ENCODE peak calls at places on chromosomes 2 and 18, in six cellular contexts. One of them, this sample, is unnamed.

GRCh38 chr18:56532176-56532840 is 106.1 kb downstream of the TXNL1 start:
- DNase-seq in foreskin fibroblast: no peak
- DNase-seq in RWPE1: no peak
- DNase-seq in HFFc6: peak; percentile 13
- DNase-seq in cardiac fibroblast: peak; percentile 51
- DNase-seq in fibroblast of the aortic adventitia: peak; percentile 30
- DNase-seq in this sample: no peak

GRCh38 chr2:139201516-139201915 is 421.3 kb upstream of the NXPH2 start:
- DNase-seq in cardiac fibroblast: no peak
- DNase-seq in HFFc6: no peak
- DNase-seq in fibroblast of the aortic adventitia: no peak
- DNase-seq in RWPE1: no peak
- DNase-seq in foreskin fibroblast: no peak
- DNase-seq in this sample: no peak

GRCh38 chr2:68767031-68767961 is 32.7 kb downstream of the ARHGAP25 start:
- DNase-seq in cardiac fibroblast: no peak
- DNase-seq in RWPE1: no peak
- DNase-seq in fibroblast of the aortic adventitia: no peak
- DNase-seq in HFFc6: no peak
- DNase-seq in foreskin fibroblast: no peak
- DNase-seq in this sample: no peak

GRCh38 chr2:46643951-46644350 is 164.6 kb downstream of the TMEM247 start:
- DNase-seq in foreskin fibroblast: no peak
- DNase-seq in fibroblast of the aortic adventitia: no peak
- DNase-seq in RWPE1: peak; percentile 57
- DNase-seq in HFFc6: no peak
- DNase-seq in cardiac fibroblast: no peak
- DNase-seq in this sample: no peak

GRCh38 chr18:2979027-2979570 is 33.8 kb downstream of the LPIN2 start:
- DNase-seq in HFFc6: peak; percentile 73
- DNase-seq in fibroblast of the aortic adventitia: peak; percentile 82
- DNase-seq in cardiac fibroblast: peak; percentile 92
- DNase-seq in RWPE1: no peak
- DNase-seq in foreskin fibroblast: peak; percentile 90
- DNase-seq in this sample: no peak

GRCh38 chr18:14979875-14980274 is 231.9 kb downstream of the ANKRD30B start:
- DNase-seq in foreskin fibroblast: no peak
- DNase-seq in cardiac fibroblast: no peak
- DNase-seq in RWPE1: no peak
- DNase-seq in HFFc6: no peak
- DNase-seq in fibroblast of the aortic adventitia: no peak
- DNase-seq in this sample: no peak

GRCh38 chr2:239193925-239194687 is 206.7 kb downstream of the HDAC4 start:
- DNase-seq in RWPE1: no peak
- DNase-seq in cardiac fibroblast: no peak
- DNase-seq in HFFc6: no peak
- DNase-seq in fibroblast of the aortic adventitia: no peak
- DNase-seq in foreskin fibroblast: peak; percentile 16
- DNase-seq in this sample: peak; percentile 1

GRCh38 chr2:38099096-38099997 is 23.4 kb upstream of the CYP1B1 start:
- DNase-seq in cardiac fibroblast: no peak
- DNase-seq in fibroblast of the aortic adventitia: no peak
- DNase-seq in RWPE1: no peak
- DNase-seq in foreskin fibroblast: no peak
- DNase-seq in HFFc6: no peak
- DNase-seq in this sample: no peak

GRCh38 chr2:27715318-27716165 is 51.9 kb downstream of the SLC4A1AP start:
- DNase-seq in HFFc6: peak; percentile 63
- DNase-seq in RWPE1: no peak
- DNase-seq in fibroblast of the aortic adventitia: peak; percentile 59
- DNase-seq in foreskin fibroblast: peak; percentile 84
- DNase-seq in cardiac fibroblast: peak; percentile 59
- DNase-seq in this sample: no peak

GRCh38 chr2:67612576-67612981 is 215.4 kb downstream of the ETAA1 start:
- DNase-seq in foreskin fibroblast: peak; percentile 38
- DNase-seq in HFFc6: no peak
- DNase-seq in cardiac fibroblast: peak; percentile 48
- DNase-seq in RWPE1: no peak
- DNase-seq in fibroblast of the aortic adventitia: peak; percentile 73
- DNase-seq in this sample: no peak

GRCh38 chr2:3487931-3488554 is 31.3 kb downstream of the ADI1 start:
- DNase-seq in foreskin fibroblast: no peak
- DNase-seq in HFFc6: no peak
- DNase-seq in RWPE1: no peak
- DNase-seq in cardiac fibroblast: no peak
- DNase-seq in fibroblast of the aortic adventitia: no peak
- DNase-seq in this sample: no peak

GRCh38 chr2:240423788-240424191 is 11.7 kb upstream of the GPC1 start:
- DNase-seq in fibroblast of the aortic adventitia: no peak
- DNase-seq in foreskin fibroblast: no peak
- DNase-seq in RWPE1: no peak
- DNase-seq in HFFc6: no peak
- DNase-seq in cardiac fibroblast: no peak
- DNase-seq in this sample: no peak

GRCh38 chr18:11842562-11842961 is 8.7 kb upstream of the CHMP1B start:
- DNase-seq in HFFc6: no peak
- DNase-seq in foreskin fibroblast: no peak
- DNase-seq in cardiac fibroblast: no peak
- DNase-seq in fibroblast of the aortic adventitia: no peak
- DNase-seq in RWPE1: no peak
- DNase-seq in this sample: no peak

GRCh38 chr2:193891021-193891420 is 1696.3 kb upstream of the TMEFF2 start:
- DNase-seq in foreskin fibroblast: no peak
- DNase-seq in cardiac fibroblast: no peak
- DNase-seq in fibroblast of the aortic adventitia: no peak
- DNase-seq in RWPE1: no peak
- DNase-seq in HFFc6: no peak
- DNase-seq in this sample: no peak

GRCh38 chr2:176251928-176252327 is 17.3 kb upstream of the MTX2 start:
- DNase-seq in cardiac fibroblast: no peak
- DNase-seq in foreskin fibroblast: peak; percentile 1
- DNase-seq in HFFc6: no peak
- DNase-seq in fibroblast of the aortic adventitia: no peak
- DNase-seq in RWPE1: peak; percentile 80
- DNase-seq in this sample: no peak

GRCh38 chr2:56739421-56739820 is 555.6 kb downstream of the CCDC85A start:
- DNase-seq in foreskin fibroblast: no peak
- DNase-seq in HFFc6: peak; percentile 38
- DNase-seq in cardiac fibroblast: no peak
- DNase-seq in fibroblast of the aortic adventitia: peak; percentile 12
- DNase-seq in RWPE1: no peak
- DNase-seq in this sample: no peak

GRCh38 chr2:33535409-33535808 is 59.0 kb downstream of the RASGRP3 start:
- DNase-seq in HFFc6: no peak
- DNase-seq in fibroblast of the aortic adventitia: no peak
- DNase-seq in RWPE1: no peak
- DNase-seq in cardiac fibroblast: peak; percentile 8
- DNase-seq in foreskin fibroblast: peak; percentile 41
- DNase-seq in this sample: no peak

GRCh38 chr2:241063587-241063986 is 38.5 kb downstream of the MTERF4 start:
- DNase-seq in cardiac fibroblast: no peak
- DNase-seq in fibroblast of the aortic adventitia: no peak
- DNase-seq in foreskin fibroblast: peak; percentile 28
- DNase-seq in RWPE1: no peak
- DNase-seq in HFFc6: no peak
- DNase-seq in this sample: no peak

GRCh38 chr2:12277305-12278034 is 439.3 kb upstream of the TRIB2 start:
- DNase-seq in HFFc6: no peak
- DNase-seq in cardiac fibroblast: no peak
- DNase-seq in foreskin fibroblast: no peak
- DNase-seq in RWPE1: no peak
- DNase-seq in fibroblast of the aortic adventitia: peak; percentile 13
- DNase-seq in this sample: no peak

GRCh38 chr2:189287982-189288494 is 108.5 kb upstream of the COL5A2 start:
- DNase-seq in HFFc6: peak; percentile 82
- DNase-seq in RWPE1: peak; percentile 46
- DNase-seq in cardiac fibroblast: peak; percentile 94
- DNase-seq in foreskin fibroblast: peak; percentile 83
- DNase-seq in fibroblast of the aortic adventitia: peak; percentile 92
- DNase-seq in this sample: no peak

GRCh38 chr2:74177697-74178096 is 982 bp downstream of the MOB1A start:
- DNase-seq in fibroblast of the aortic adventitia: no peak
- DNase-seq in HFFc6: no peak
- DNase-seq in foreskin fibroblast: no peak
- DNase-seq in cardiac fibroblast: no peak
- DNase-seq in RWPE1: no peak
- DNase-seq in this sample: no peak

GRCh38 chr2:74178211-74179062 is at the start of gene MOB1A:
- DNase-seq in cardiac fibroblast: peak; percentile 99
- DNase-seq in foreskin fibroblast: peak; percentile 99
- DNase-seq in RWPE1: peak; percentile 98
- DNase-seq in HFFc6: peak; percentile 97
- DNase-seq in fibroblast of the aortic adventitia: peak; percentile 98
- DNase-seq in this sample: peak; percentile 95

GRCh38 chr2:74174909-74175308 is 3.8 kb downstream of the MOB1A start:
- DNase-seq in cardiac fibroblast: no peak
- DNase-seq in fibroblast of the aortic adventitia: no peak
- DNase-seq in HFFc6: no peak
- DNase-seq in foreskin fibroblast: no peak
- DNase-seq in RWPE1: no peak
- DNase-seq in this sample: no peak

GRCh38 chr2:74181739-74182138 is 3.1 kb upstream of the MOB1A start:
- DNase-seq in foreskin fibroblast: peak; percentile 79
- DNase-seq in fibroblast of the aortic adventitia: no peak
- DNase-seq in HFFc6: no peak
- DNase-seq in cardiac fibroblast: no peak
- DNase-seq in RWPE1: no peak
- DNase-seq in this sample: no peak

GRCh38 chr2:74179063-74179865 is 585 bp upstream of the MOB1A start:
- DNase-seq in fibroblast of the aortic adventitia: no peak
- DNase-seq in HFFc6: no peak
- DNase-seq in foreskin fibroblast: peak; percentile 16
- DNase-seq in RWPE1: no peak
- DNase-seq in cardiac fibroblast: no peak
- DNase-seq in this sample: no peak
- TF ChIP-seq CTCF in fibroblast of the aortic adventitia: peak; percentile 47
- TF ChIP-seq CTCF in HFFc6: peak; percentile 77
- TF ChIP-seq CTCF in foreskin fibroblast: peak; percentile 13
- TF ChIP-seq CTCF in RWPE1: peak; percentile 13
- TF ChIP-seq CTCF in cardiac fibroblast: peak; percentile 28
- TF ChIP-seq CTCF in this sample: peak; percentile 68

DNA sequence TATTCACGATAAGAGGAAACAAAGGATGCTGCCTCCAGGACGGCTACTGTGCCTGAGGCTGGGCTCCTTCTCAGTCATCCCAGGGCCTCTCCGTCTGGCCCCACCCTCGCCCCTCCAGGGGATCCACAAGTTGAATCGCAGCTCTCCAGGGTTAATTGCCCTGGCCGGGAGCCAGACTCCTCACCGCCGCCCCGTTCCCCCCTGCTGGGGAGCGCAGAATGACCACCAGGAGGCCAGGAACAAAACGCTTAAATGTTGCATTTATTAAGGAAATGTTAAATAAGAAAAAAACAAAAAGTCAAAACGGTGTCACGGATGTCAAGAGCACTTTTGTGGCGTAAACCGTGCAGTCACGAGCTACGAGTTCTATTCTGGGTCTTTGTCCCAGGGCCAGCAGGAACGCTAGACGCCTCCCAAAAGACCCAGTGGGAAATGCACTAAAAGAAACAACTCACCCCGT is 1.4 kb downstream of the RPRM start:
- DNase-seq in fibroblast of the aortic adventitia: no peak
- DNase-seq in HFFc6: no peak
- DNase-seq in foreskin fibroblast: peak; percentile 2
- DNase-seq in RWPE1: no peak
- DNase-seq in cardiac fibroblast: no peak
- DNase-seq in this sample: no peak
- TF ChIP-seq CTCF in fibroblast of the aortic adventitia: no peak
- TF ChIP-seq CTCF in HFFc6: no peak
- TF ChIP-seq CTCF in foreskin fibroblast: no peak
- TF ChIP-seq CTCF in RWPE1: no peak
- TF ChIP-seq CTCF in cardiac fibroblast: no peak
- TF ChIP-seq CTCF in this sample: peak; percentile 60

DNA sequence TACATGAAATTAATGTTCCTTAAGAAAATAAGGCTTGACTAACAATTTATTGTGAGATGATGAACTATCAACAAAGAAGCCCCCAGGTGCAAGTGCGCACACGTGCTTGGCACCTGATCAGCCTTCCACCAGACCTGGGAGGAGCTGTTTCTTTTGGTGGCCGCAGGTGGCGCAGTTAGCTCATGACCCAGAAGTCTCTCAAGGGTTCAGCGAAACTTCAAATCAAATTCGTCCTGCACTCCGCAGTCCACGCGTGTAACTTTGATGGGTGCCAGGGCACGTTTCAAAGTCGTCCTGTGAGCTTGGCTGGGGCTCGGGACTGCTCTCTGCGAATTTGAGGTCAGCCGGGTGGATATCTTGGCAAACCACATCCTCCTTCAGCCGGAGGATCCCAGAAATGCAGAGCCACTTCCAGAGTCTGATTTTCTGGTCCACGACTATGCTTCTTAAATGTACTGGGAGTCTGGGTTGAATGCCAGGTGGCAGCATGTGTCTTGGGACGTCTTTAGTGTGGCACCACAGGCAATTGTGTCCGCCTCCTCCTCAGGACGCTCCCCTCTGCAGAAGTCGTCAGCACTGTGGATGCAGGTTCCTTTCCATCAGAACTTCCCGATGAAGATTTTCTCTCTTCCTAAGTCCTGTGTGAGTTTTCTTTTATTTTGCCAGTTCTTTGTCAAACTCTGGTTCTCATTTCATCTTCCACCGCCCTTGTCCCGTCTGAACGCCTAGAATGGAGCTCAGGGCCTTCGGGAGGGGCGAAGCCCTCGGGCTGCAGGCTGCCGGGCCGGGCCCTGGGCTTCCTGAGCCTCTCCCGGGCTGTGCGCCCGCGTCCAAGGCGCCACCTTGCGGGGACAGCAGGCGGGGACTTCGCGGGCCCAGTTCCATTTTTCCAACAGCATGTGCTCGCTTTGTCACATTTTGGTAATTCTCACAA is 61.3 kb upstream of the RAPGEF4 start:
- DNase-seq in RWPE1: no peak
- DNase-seq in foreskin fibroblast: peak; percentile 65
- DNase-seq in fibroblast of the aortic adventitia: peak; percentile 24
- DNase-seq in cardiac fibroblast: peak; percentile 56
- DNase-seq in HFFc6: no peak
- DNase-seq in this sample: peak; percentile 57
- TF ChIP-seq CTCF in RWPE1: no peak
- TF ChIP-seq CTCF in foreskin fibroblast: peak; percentile 63
- TF ChIP-seq CTCF in fibroblast of the aortic adventitia: peak; percentile 55
- TF ChIP-seq CTCF in cardiac fibroblast: peak; percentile 69
- TF ChIP-seq CTCF in HFFc6: peak; percentile 78
- TF ChIP-seq CTCF in this sample: peak; percentile 86

GRCh38 chr2:101768480-101769077 is 71.1 kb downstream of the MAP4K4 start:
- DNase-seq in foreskin fibroblast: no peak
- DNase-seq in RWPE1: no peak
- DNase-seq in fibroblast of the aortic adventitia: no peak
- DNase-seq in HFFc6: no peak
- DNase-seq in cardiac fibroblast: no peak
- DNase-seq in this sample: no peak

GRCh38 chr2:101771911-101772321 is 74.4 kb downstream of the MAP4K4 start:
- DNase-seq in HFFc6: no peak
- DNase-seq in cardiac fibroblast: no peak
- DNase-seq in RWPE1: no peak
- DNase-seq in fibroblast of the aortic adventitia: no peak
- DNase-seq in foreskin fibroblast: no peak
- DNase-seq in this sample: no peak

GRCh38 chr2:101773137-101773536 is 75.6 kb downstream of the MAP4K4 start:
- DNase-seq in fibroblast of the aortic adventitia: no peak
- DNase-seq in foreskin fibroblast: no peak
- DNase-seq in HFFc6: no peak
- DNase-seq in RWPE1: no peak
- DNase-seq in cardiac fibroblast: no peak
- DNase-seq in this sample: no peak

GRCh38 chr2:101771226-101771906 is 73.9 kb downstream of the MAP4K4 start:
- DNase-seq in cardiac fibroblast: peak; percentile 31
- DNase-seq in foreskin fibroblast: no peak
- DNase-seq in HFFc6: no peak
- DNase-seq in fibroblast of the aortic adventitia: peak; percentile 57
- DNase-seq in RWPE1: no peak
- DNase-seq in this sample: no peak

GRCh38 chr2:101770672-101771071 is 73.2 kb downstream of the MAP4K4 start:
- DNase-seq in foreskin fibroblast: peak; percentile 67
- DNase-seq in RWPE1: no peak
- DNase-seq in HFFc6: peak; percentile 74
- DNase-seq in fibroblast of the aortic adventitia: peak; percentile 48
- DNase-seq in cardiac fibroblast: peak; percentile 70
- DNase-seq in this sample: no peak
- TF ChIP-seq CTCF in foreskin fibroblast: no peak
- TF ChIP-seq CTCF in RWPE1: no peak
- TF ChIP-seq CTCF in HFFc6: peak; percentile 78
- TF ChIP-seq CTCF in fibroblast of the aortic adventitia: no peak
- TF ChIP-seq CTCF in cardiac fibroblast: peak; percentile 21
- TF ChIP-seq CTCF in this sample: peak; percentile 41